ENCODE peak calls at places on chromosomes 11 and 22, in four cellular contexts. I is H1, F is neuronal stem cell, J is H9. V is an unnamed sample.
A peak's percentile ranks its signal among the peaks of the same experiment; 100 is the strongest.

GRCh38 chr11:109308551-109308950 is 113.4 kb upstream of the C11orf87 start:
- DNase-seq in J (no peak), F (no peak), I (no peak), V (no peak)

GRCh38 chr11:81870066-81870412 is 863.6 kb downstream of the FAM181B start:
- DNase-seq in I (no peak), J (no peak), F (no peak), V (no peak)

GRCh38 chr11:122293298-122294023 is 177.4 kb upstream of the BLID start:
- DNase-seq in F (no peak), J (no peak), I (no peak), V (peak; percentile 37)

GRCh38 chr22:48673806-48674500 is 1153.7 kb downstream of the BRD1 start:
- DNase-seq in J (no peak), F (no peak), I (no peak), V (no peak)

GRCh38 chr22:38706101-38706884 is 549 bp downstream of the GTPBP1 start:
- DNase-seq in J (no peak), I (peak; percentile 57), F (no peak), V (peak; percentile 27)

GRCh38 chr11:1121343-1122331 is 36.1 kb upstream of the MUC5AC start:
- DNase-seq in J (no peak), F (no peak), I (no peak), V (peak; percentile 17)

GRCh38 chr22:44519895-44520294 is 21.9 kb upstream of the RTL6 start:
- DNase-seq in J (no peak), F (no peak), I (no peak), V (no peak)

GRCh38 chr11:113771964-113772363 is 1.5 kb downstream of the ZW10 start:
- DNase-seq in J (no peak), F (no peak), I (no peak), V (no peak)

GRCh38 chr11:27228232-27228631 is 134.8 kb downstream of the CCDC34 start:
- DNase-seq in F (no peak), I (no peak), J (no peak), V (no peak)

GRCh38 chr11:70389191-70389590 is 9.1 kb upstream of the CTTN start:
- DNase-seq in I (no peak), F (no peak), J (no peak), V (no peak)

GRCh38 chr11:61516675-61517516 is 8.3 kb downstream of the LRRC10B start:
- DNase-seq in F (peak; percentile 74), J (peak; percentile 77), I (peak; percentile 96), V (no peak)

GRCh38 chr11:74540270-74540669 is 46.7 kb upstream of the LIPT2 start:
- DNase-seq in I (peak; percentile 22), F (no peak), J (no peak), V (no peak)

GRCh38 chr22:27761036-27761435 is 40.5 kb downstream of the MN1 start:
- DNase-seq in I (no peak), F (no peak), J (no peak), V (no peak)
- H3K79me1 ChIP-seq in I (peaks cover 4% of the 10 kb centered on the region), F (peaks cover 19% of the 10 kb centered on the region), J (no peaks in the 10 kb centered on the region), V (no peaks in the 10 kb centered on the region)

GRCh38 chr11:93832780-93833179 is 17.6 kb downstream of the VSTM5 start:
- DNase-seq in I (no peak), J (no peak), F (no peak), V (no peak)

GRCh38 chr11:93829598-93829997 is 20.8 kb downstream of the VSTM5 start:
- DNase-seq in F (no peak), J (no peak), I (no peak), V (no peak)

GRCh38 chr11:93827347-93827746 is 23.1 kb downstream of the VSTM5 start:
- DNase-seq in J (no peak), I (no peak), F (no peak), V (no peak)

DNA sequence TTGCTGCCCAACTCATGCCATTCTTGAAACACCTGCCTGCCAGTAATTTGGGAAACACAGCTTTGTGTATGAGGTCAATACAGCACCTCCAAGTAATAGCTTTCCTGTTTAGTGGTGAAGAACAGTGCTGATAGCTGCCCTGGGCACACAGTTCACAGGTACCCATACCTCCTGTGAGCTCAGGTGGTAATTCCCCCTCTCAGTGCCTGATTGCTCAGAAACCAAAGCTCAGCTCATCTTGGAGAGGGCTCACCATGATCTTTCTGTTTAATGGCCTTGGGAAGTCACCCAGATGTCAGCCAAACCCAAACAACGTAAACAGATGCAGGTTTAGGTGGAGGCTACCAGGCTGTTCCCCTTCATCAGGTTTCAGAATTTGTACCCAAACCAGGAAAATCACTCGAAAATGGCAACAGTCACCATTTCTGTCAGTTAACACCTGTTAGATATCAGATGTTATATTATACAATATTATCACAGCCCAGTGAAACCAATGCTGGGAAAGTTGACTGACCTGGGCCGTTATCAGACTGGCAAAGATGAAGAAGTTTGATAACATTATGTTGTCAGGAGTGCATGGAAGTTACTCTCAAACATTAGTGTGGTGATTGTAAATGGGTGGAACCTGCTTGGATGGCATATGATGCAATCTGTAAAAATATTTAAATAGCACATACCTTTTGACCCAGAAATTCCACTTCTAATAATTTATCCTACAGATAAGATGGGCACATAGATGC is 18.9 kb downstream of the VSTM5 start:
- DNase-seq in J (no peak), I (no peak), F (no peak), V (no peak)
- H3K14ac ChIP-seq in J (no peak overlapping the region), I (no peak overlapping the region), F (no peak overlapping the region), V (no peak overlapping the region)

GRCh38 chr22:27754247-27754887 is 47.2 kb downstream of the MN1 start:
- DNase-seq in F (no peak), I (no peak), J (no peak), V (no peak)

GRCh38 chr22:27755521-27756211 is 45.9 kb downstream of the MN1 start:
- DNase-seq in I (no peak), J (no peak), F (no peak), V (no peak)

GRCh38 chr22:27756212-27756660 is 45.3 kb downstream of the MN1 start:
- DNase-seq in I (no peak), F (no peak), J (no peak), V (no peak)

GRCh38 chr22:27752771-27753170 is 48.8 kb downstream of the MN1 start:
- DNase-seq in F (no peak), I (no peak), J (no peak), V (no peak)

GRCh38 chr22:27754888-27755480 is 46.6 kb downstream of the MN1 start:
- DNase-seq in F (no peak), I (no peak), J (no peak), V (no peak)
- H3K79me1 ChIP-seq in F (peaks cover 13% of the 10 kb centered on the region), I (no peaks in the 10 kb centered on the region), J (no peaks in the 10 kb centered on the region), V (no peaks in the 10 kb centered on the region)

DNA sequence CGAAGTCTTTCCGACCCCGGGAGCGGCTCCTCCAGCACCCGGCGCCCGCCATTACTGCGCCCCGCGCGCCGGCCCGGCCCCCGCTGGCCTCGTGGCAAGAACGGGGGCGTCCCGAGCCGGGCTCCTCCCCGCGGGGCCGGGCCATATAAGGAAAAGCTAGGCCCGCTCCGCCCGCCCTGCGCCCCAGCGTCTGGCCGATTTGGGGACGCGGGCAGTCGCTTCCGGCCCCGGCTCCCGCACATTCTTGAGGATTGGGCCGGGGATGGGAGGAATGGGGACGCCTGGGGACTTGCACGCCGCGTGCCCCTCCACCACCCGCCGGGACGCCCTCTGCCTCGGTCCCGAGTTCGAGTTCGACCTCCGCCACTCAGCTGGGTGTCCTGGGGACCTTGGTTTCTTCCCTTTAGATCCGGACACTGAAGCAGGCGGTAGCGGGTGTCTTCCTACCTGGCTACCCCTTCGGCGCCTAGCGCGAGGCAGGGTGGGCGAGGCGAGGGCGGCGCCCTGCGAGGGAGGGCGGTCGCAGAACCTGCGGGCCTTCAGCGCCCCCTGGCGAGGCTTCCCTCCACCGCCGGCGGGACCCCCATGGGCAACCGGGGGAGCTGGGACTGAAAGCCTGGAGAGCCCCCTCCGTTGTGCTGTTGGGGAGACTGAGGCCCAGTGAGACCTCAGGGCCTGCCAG is 3.8 kb downstream of the SMTN start:
- DNase-seq in J (peak; percentile 89), I (peak; percentile 95), F (peak; percentile 61), V (peak; percentile 75)
- H3K14ac ChIP-seq in J (peak overlapping the region; percentile 97), I (no peak overlapping the region), F (no peak overlapping the region), V (peak overlapping the region; percentile 99)

GRCh38 chr22:42891008-42891407 is 33.9 kb upstream of the ARFGAP3 start:
- DNase-seq in J (no peak), I (no peak), F (no peak), V (no peak)

GRCh38 chr22:42892571-42893316 is 35.7 kb upstream of the ARFGAP3 start:
- DNase-seq in I (no peak), F (no peak), J (no peak), V (no peak)

GRCh38 chr22:42891696-42892095 is 34.6 kb upstream of the ARFGAP3 start:
- DNase-seq in I (no peak), J (no peak), F (no peak), V (no peak)

GRCh38 chr22:42893366-42894150 is 36.5 kb upstream of the ARFGAP3 start:
- DNase-seq in J (no peak), I (no peak), F (no peak), V (no peak)

GRCh38 chr22:42892156-42892555 is 35.1 kb upstream of the ARFGAP3 start:
- DNase-seq in I (no peak), F (no peak), J (no peak), V (no peak)
- H3K79me1 ChIP-seq in I (no peaks in the 10 kb centered on the region), F (peaks cover 2% of the 10 kb centered on the region), J (peaks cover 2% of the 10 kb centered on the region), V (peaks cover 53% of the 10 kb centered on the region)

GRCh38 chr11:78851883-78852586 is 277.4 kb upstream of the NARS2 start:
- DNase-seq in F (no peak), J (no peak), I (no peak), V (no peak)
- H3K14ac ChIP-seq in F (no peak overlapping the region), J (no peak overlapping the region), I (no peak overlapping the region), V (no peak overlapping the region)

DNA sequence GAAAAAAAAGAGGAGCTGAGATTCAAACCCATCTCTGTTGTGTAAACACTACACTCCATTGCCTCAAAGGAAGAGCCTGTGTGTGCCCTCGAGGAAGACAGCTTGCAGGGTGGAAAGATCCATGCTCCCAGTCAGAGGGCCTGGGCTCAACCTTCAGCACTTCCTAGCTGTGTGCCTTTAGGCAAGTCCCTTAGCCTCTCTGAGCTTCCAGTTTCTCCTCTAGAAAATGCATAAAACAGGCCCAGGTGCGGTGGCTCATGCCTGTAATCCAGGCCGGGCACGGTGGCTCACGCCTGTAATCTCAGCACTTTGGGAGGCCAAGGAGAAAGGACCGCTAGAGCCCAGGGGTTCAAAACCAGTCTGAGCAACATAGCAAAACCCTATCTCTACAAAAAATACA is 4.6 kb upstream of the ARFGAP2 start:
- DNase-seq in F (no peak), I (no peak), J (no peak), V (no peak)
- H3K79me1 ChIP-seq in F (peaks cover 5% of the 10 kb centered on the region), I (peaks cover 3% of the 10 kb centered on the region), J (no peaks in the 10 kb centered on the region), V (peaks cover 4% of the 10 kb centered on the region)

GRCh38 chr11:46298699-46299424 is 21.4 kb downstream of the CREB3L1 start:
- DNase-seq in J (no peak), F (no peak), I (no peak), V (peak; percentile 93)

GRCh38 chr11:46294365-46295309 is 17.2 kb downstream of the CREB3L1 start:
- DNase-seq in F (peak; percentile 70), I (peak; percentile 77), J (peak; percentile 79), V (peak; percentile 97)

GRCh38 chr11:46295996-46296519 is 18.6 kb downstream of the CREB3L1 start:
- DNase-seq in F (no peak), I (peak; percentile 66), J (no peak), V (no peak)

GRCh38 chr11:46295312-46295995 is 18.0 kb downstream of the CREB3L1 start:
- DNase-seq in I (peak; percentile 92), F (peak; percentile 73), J (peak; percentile 91), V (peak; percentile 72)

GRCh38 chr11:46296520-46297448 is 19.3 kb downstream of the CREB3L1 start:
- DNase-seq in J (peak; percentile 97), I (peak; percentile 95), F (peak; percentile 74), V (peak; percentile 98)
- H3K14ac ChIP-seq in J (peak overlapping the region; percentile 50), I (no peak overlapping the region), F (peak overlapping the region; percentile 66), V (peak overlapping the region; percentile 96)

V was measured in IMR-90.